ENCODE peak calls at places on chromosomes 1 and 21, in eight cellular contexts. B, Y, T, U, W, Z, M and F are unnamed samples.

GRCh38 chr1:101996830-101997485 is at the start of gene OLFM3:
- DNase-seq in B (peak; percentile 9), Y (no peak), T (no peak), U (peak; percentile 20), W (peak; percentile 8), Z (no peak), M (no peak), F (peak; percentile 9)

GRCh38 chr1:207219979-207220889 is 101.2 kb upstream of the CD55 start:
- DNase-seq in B (no peak), Y (no peak), T (no peak), U (no peak), W (no peak), Z (no peak), M (no peak), F (no peak)

GRCh38 chr1:152034654-152035405 is 2.0 kb downstream of the S100A11 start:
- DNase-seq in B (peak; percentile 71), Y (peak; percentile 72), T (peak; percentile 70), U (peak; percentile 82), W (peak; percentile 78), Z (peak; percentile 87), M (no peak), F (peak; percentile 61)

GRCh38 chr21:41924355-41924754 is 29.5 kb downstream of the C2CD2 start:
- DNase-seq in B (no peak), Y (no peak), T (no peak), U (no peak), W (no peak), Z (no peak), M (no peak), F (no peak)

GRCh38 chr1:55134152-55134808 is 80.9 kb downstream of the USP24 start:
- DNase-seq in B (no peak), Y (no peak), T (no peak), U (no peak), W (no peak), Z (no peak), M (no peak), F (no peak)

GRCh38 chr1:230596306-230596705 is 46.0 kb upstream of the COG2 start:
- DNase-seq in B (no peak), Y (no peak), T (no peak), U (no peak), W (no peak), Z (no peak), M (no peak), F (no peak)

GRCh38 chr1:228011721-228012311 is 5.0 kb downstream of the WNT3A start:
- DNase-seq in B (no peak), Y (no peak), T (peak; percentile 26), U (peak; percentile 26), W (no peak), Z (no peak), M (no peak), F (no peak)

GRCh38 chr1:6347641-6348487 is 45.7 kb downstream of the ACOT7 start:
- DNase-seq in B (peak; percentile 48), Y (peak; percentile 68), T (no peak), U (no peak), W (peak; percentile 36), Z (peak; percentile 73), M (no peak), F (no peak)

GRCh38 chr1:21638531-21639341 is 30.4 kb downstream of the RAP1GAP start:
- DNase-seq in B (no peak), Y (no peak), T (peak; percentile 82), U (peak; percentile 86), W (peak; percentile 92), Z (no peak), M (no peak), F (no peak)

GRCh38 chr1:228515200-228515834 is 28.1 kb downstream of the RNF187 start:
- DNase-seq in B (peak; percentile 72), Y (no peak), T (no peak), U (no peak), W (peak; percentile 46), Z (no peak), M (no peak), F (peak; percentile 15)

GRCh38 chr1:74465193-74465681 is 47.2 kb downstream of the LRRC53 start:
- DNase-seq in B (no peak), Y (no peak), T (no peak), U (no peak), W (no peak), Z (no peak), M (no peak), F (no peak)

GRCh38 chr1:217062566-217062965 is 339.3 kb upstream of the ESRRG start:
- DNase-seq in B (no peak), Y (no peak), T (no peak), U (no peak), W (no peak), Z (no peak), M (no peak), F (no peak)

GRCh38 chr1:244603498-244603897 is 49.4 kb upstream of the DESI2 start:
- DNase-seq in B (peak; percentile 56), Y (no peak), T (no peak), U (peak; percentile 23), W (no peak), Z (no peak), M (no peak), F (no peak)

GRCh38 chr1:44630116-44630515 is 44.2 kb downstream of the TMEM53 start:
- DNase-seq in B (no peak), Y (no peak), T (no peak), U (peak; percentile 16), W (no peak), Z (no peak), M (no peak), F (no peak)

GRCh38 chr1:237507005-237507404 is 383.7 kb downstream of the ZP4 start:
- DNase-seq in B (no peak), Y (no peak), T (no peak), U (no peak), W (no peak), Z (no peak), M (no peak), F (no peak)

GRCh38 chr1:19123837-19124236 is 86.2 kb downstream of the UBR4 start:
- DNase-seq in B (peak; percentile 60), Y (no peak), T (no peak), U (no peak), W (no peak), Z (no peak), M (no peak), F (no peak)

GRCh38 chr1:155379180-155379876 is 58.6 kb downstream of the RUSC1 start:
- DNase-seq in B (peak; percentile 94), Y (no peak), T (no peak), U (no peak), W (no peak), Z (no peak), M (no peak), F (no peak)

DNA sequence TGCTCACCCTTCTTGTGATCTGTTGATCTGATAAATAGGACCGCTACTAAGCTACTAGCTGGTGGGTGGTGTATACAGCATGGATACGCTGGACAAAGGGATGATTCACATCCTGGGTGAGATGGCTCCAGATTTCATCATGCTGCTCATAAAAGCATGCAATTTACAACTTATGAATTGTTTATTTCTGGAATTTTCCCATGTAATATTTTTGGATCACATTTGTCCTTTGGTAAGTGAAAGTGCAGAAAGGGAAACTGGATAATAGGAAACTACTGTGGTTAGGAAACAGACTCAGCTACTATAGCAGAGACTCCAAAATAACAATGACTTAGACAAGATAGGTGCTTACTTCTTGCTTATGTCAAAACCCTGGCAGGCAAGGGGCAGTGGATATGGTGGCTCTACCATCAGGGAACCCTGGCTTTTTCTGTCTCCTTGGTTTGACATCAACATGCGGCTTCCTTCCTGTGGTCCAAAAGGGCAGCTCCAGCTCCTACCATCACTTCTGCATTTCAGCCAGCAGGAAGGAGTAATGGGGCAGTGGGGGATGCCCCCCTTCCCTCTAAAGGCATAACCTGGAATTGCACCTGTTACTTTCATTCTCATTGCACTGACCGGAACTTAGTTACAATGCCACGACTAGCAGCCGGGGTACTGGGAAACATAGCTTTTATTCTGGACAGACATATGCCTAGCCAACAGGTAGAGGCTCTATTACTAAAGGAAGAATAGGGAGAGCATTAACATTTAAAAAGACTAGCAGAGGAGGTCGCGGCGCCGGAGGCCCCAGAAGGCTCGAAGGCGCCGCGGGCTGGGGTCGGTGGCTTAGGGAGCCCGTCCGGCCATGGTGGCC is 13.8 kb upstream of the AK2 start:
- DNase-seq in B (peak; percentile 84), Y (no peak), T (no peak), U (peak; percentile 96), W (peak; percentile 25), Z (no peak), M (no peak), F (peak; percentile 81)
- H3K4me3 ChIP-seq in B (no peak overlapping the region), Y (no peak overlapping the region), T (no peak overlapping the region), U (no peak overlapping the region), W (no peak overlapping the region), Z (no peak overlapping the region), M (no peak overlapping the region), F (no peak overlapping the region)

GRCh38 chr1:167544447-167544846 is 9.1 kb downstream of the CREG1 start:
- DNase-seq in B (no peak), Y (peak; percentile 18), T (no peak), U (peak; percentile 95), W (peak; percentile 15), Z (no peak), M (no peak), F (no peak)

GRCh38 chr1:167543566-167543965 is 10.0 kb downstream of the CREG1 start:
- DNase-seq in B (no peak), Y (no peak), T (no peak), U (no peak), W (no peak), Z (no peak), M (no peak), F (no peak)

GRCh38 chr1:167542109-167543032 is 11.2 kb downstream of the CREG1 start:
- DNase-seq in B (no peak), Y (no peak), T (no peak), U (no peak), W (no peak), Z (no peak), M (no peak), F (no peak)

GRCh38 chr1:167541013-167541412 is 12.5 kb downstream of the CREG1 start:
- DNase-seq in B (no peak), Y (no peak), T (no peak), U (no peak), W (no peak), Z (no peak), M (no peak), F (no peak)

GRCh38 chr1:167541610-167542009 is 12.0 kb downstream of the CREG1 start:
- DNase-seq in B (peak; percentile 50), Y (no peak), T (no peak), U (no peak), W (no peak), Z (no peak), M (no peak), F (peak; percentile 68)
- H3K27me3 ChIP-seq in B (no peaks in the 10 kb centered on the region), Y (no peaks in the 10 kb centered on the region), T (no peaks in the 10 kb centered on the region), U (no peaks in the 10 kb centered on the region), W (no peaks in the 10 kb centered on the region), Z (no peaks in the 10 kb centered on the region), M (no peaks in the 10 kb centered on the region), F (no peaks in the 10 kb centered on the region)

DNA sequence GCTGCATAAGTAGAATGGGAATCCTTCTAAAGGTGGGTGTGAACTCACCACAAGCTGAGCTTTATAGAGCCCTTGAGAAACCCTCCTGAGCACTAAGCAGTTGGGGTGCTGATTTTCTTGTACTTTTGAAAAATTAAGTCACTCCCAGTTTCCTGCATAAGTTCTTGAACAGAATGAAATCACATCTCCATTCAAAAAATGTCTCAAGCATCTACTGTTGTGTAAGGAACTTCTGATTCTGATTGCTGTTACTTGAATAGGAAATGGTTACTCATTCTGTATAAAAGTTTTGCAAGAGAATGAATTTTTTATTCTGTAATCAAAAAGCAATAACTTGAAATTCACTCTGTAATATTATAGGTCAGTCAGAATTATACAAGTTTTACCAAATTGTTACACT is 50.8 kb upstream of the WNT2B start:
- DNase-seq in B (peak; percentile 56), Y (no peak), T (no peak), U (no peak), W (no peak), Z (no peak), M (no peak), F (no peak)
- H3K9me3 ChIP-seq in B (no peaks in the 10 kb centered on the region), Y (no peaks in the 10 kb centered on the region), T (no peaks in the 10 kb centered on the region), U (no peaks in the 10 kb centered on the region), W (no peaks in the 10 kb centered on the region), Z (no peaks in the 10 kb centered on the region), M (no peaks in the 10 kb centered on the region), F (no peaks in the 10 kb centered on the region)

GRCh38 chr21:33325222-33326067 is 675 bp downstream of the IFNAR1 start:
- DNase-seq in B (peak; percentile 73), Y (peak; percentile 81), T (peak; percentile 71), U (peak; percentile 75), W (peak; percentile 33), Z (peak; percentile 85), M (peak; percentile 54), F (peak; percentile 73)
- H3K4me3 ChIP-seq in B (peak overlapping the region; percentile 80), Y (peak overlapping the region; percentile 68), T (peak overlapping the region; percentile 90), U (peak overlapping the region; percentile 99), W (peak overlapping the region; percentile 97), Z (peak overlapping the region; percentile 90), M (peak overlapping the region; percentile 100), F (peak overlapping the region; percentile 88)